ENCODE peak calls at places on chromosomes 4 and X, in six cellular contexts. U is upper lobe of left lung, I is ovary, D is adrenal gland, N is suprapubic skin, Q is breast epithelium. F is an unnamed sample.

GRCh38 chrX:110146521-110146920 is 143.6 kb downstream of the TMEM164 start:
- DNase-seq in N (no peak), Q (no peak), D (peak; percentile 55), I (no peak), U (no peak), F (peak; percentile 22)

GRCh38 chr4:99811850-99812249 is 4.8 kb upstream of the DAPP1 start:
- DNase-seq in Q (no peak), I (no peak), D (no peak), N (no peak), U (no peak), F (no peak)

GRCh38 chr4:137283737-137284136 is 248.6 kb downstream of the PCDH18 start:
- DNase-seq in I (no peak), N (no peak), U (no peak), D (no peak), Q (no peak), F (no peak)

GRCh38 chr4:88138561-88138960 is 19.9 kb downstream of the ABCG2 start:
- DNase-seq in U (no peak), N (no peak), I (no peak), Q (no peak), D (no peak), F (no peak)

GRCh38 chr4:139560396-139561084 is 4.5 kb upstream of the SETD7 start:
- DNase-seq in Q (no peak), U (no peak), D (peak; percentile 69), N (no peak), I (no peak), F (no peak)

GRCh38 chr4:186451982-186452381 is 103.4 kb downstream of the MTNR1A start:
- DNase-seq in Q (no peak), N (no peak), I (no peak), U (no peak), D (no peak), F (no peak)

GRCh38 chr4:55386073-55386472 is 9.7 kb upstream of the TMEM165 start:
- DNase-seq in Q (no peak), D (no peak), N (no peak), I (no peak), U (no peak), F (no peak)

GRCh38 chr4:4696521-4696920 is 154.7 kb upstream of the STX18 start:
- DNase-seq in D (no peak), Q (no peak), N (no peak), I (no peak), U (no peak), F (no peak)

GRCh38 chr4:89419121-89419695 is 111.6 kb upstream of the GPRIN3 start:
- DNase-seq in Q (no peak), N (no peak), U (no peak), I (no peak), D (no peak), F (no peak)

GRCh38 chr4:104735174-104735573 is 240.5 kb upstream of the CXXC4 start:
- DNase-seq in U (no peak), Q (no peak), N (no peak), D (no peak), I (no peak), F (no peak)

GRCh38 chr4:13492752-13493151 is 8.6 kb upstream of the RAB28 start:
- DNase-seq in Q (no peak), U (no peak), N (no peak), I (no peak), D (no peak), F (no peak)

GRCh38 chr4:52142816-52143215 is 91.7 kb downstream of the SPATA18 start:
- DNase-seq in U (no peak), I (no peak), D (no peak), Q (no peak), N (no peak), F (no peak)

GRCh38 chr4:152577708-152578421 is 42.0 kb upstream of the FBXW7 start:
- DNase-seq in D (no peak), Q (no peak), N (no peak), U (no peak), I (no peak), F (no peak)

GRCh38 chr4:7656244-7656800 is 221.6 kb upstream of the PSAPL1 start:
- DNase-seq in N (no peak), D (no peak), U (peak; percentile 54), Q (no peak), I (no peak), F (no peak)

GRCh38 chrX:107323786-107324492 is 117.5 kb downstream of the DNAAF6 start:
- DNase-seq in U (peak; percentile 54), Q (no peak), I (no peak), N (no peak), D (no peak), F (no peak)

GRCh38 chr4:104677122-104677521 is 182.4 kb upstream of the CXXC4 start:
- DNase-seq in Q (no peak), N (no peak), I (no peak), U (no peak), D (peak; percentile 56), F (no peak)

GRCh38 chr4:120005091-120005490 is 61.6 kb downstream of the MAD2L1 start:
- DNase-seq in D (no peak), N (no peak), Q (no peak), I (no peak), U (no peak), F (no peak)

GRCh38 chr4:170884965-170885583 is 795.3 kb upstream of the AADAT start:
- DNase-seq in N (no peak), Q (no peak), U (no peak), D (no peak), I (no peak), F (no peak)

GRCh38 chrX:29066516-29066915 is 479.3 kb downstream of the IL1RAPL1 start:
- DNase-seq in N (no peak), U (no peak), Q (no peak), I (no peak), D (no peak), F (no peak)

GRCh38 chrX:3181846-3182245 is 140.6 kb downstream of the ARSF start:
- DNase-seq in N (no peak), U (no peak), I (no peak), Q (no peak), D (no peak), F (no peak)

GRCh38 chr4:6116696-6117285 is 83.6 kb downstream of the JAKMIP1 start:
- DNase-seq in D (peak; percentile 57), Q (no peak), N (no peak), U (no peak), I (no peak), F (no peak)

GRCh38 chr4:184417802-184418511 is 56.4 kb downstream of the IRF2 start:
- DNase-seq in I (no peak), N (no peak), U (no peak), Q (no peak), D (peak; percentile 64), F (no peak)

GRCh38 chrX:109934434-109934833 is 68.5 kb upstream of the TMEM164 start:
- DNase-seq in N (no peak), I (no peak), D (no peak), U (no peak), Q (no peak), F (no peak)

GRCh38 chr4:82138376-82138775 is 235.4 kb downstream of the HNRNPD start:
- DNase-seq in D (no peak), N (no peak), Q (no peak), U (no peak), I (no peak), F (no peak)

GRCh38 chr4:82139287-82139686 is 234.5 kb downstream of the HNRNPD start:
- DNase-seq in N (no peak), D (no peak), U (no peak), I (no peak), Q (no peak), F (no peak)

GRCh38 chr4:82136161-82136801 is 237.5 kb downstream of the HNRNPD start:
- DNase-seq in I (no peak), D (no peak), U (no peak), N (no peak), Q (no peak), F (no peak)
- H3K4me1 ChIP-seq in I (no peaks in the 10 kb centered on the region), D (no peaks in the 10 kb centered on the region), U (no peaks in the 10 kb centered on the region), N (no peaks in the 10 kb centered on the region), Q (no peaks in the 10 kb centered on the region), F (no peaks in the 10 kb centered on the region)

DNA sequence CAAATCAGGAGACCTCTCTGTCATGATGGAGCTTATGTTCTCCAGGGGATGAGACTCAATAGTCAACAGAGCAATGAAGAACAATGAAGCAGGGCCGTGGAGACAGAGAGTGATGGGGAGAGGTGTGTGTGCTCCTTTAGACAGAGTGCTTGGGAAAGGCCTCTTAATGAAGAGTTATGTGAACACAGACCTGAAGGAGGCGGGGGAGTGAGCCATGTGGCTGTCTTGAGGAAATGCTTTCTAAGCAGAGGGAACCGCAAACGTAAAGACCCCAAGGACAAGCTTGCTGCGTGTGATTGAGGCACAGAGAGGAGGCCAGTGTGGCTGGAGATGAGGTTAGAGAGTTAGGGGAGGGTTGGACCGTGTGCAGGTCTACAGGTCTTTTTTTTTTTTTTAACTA is 53.1 kb downstream of the CHRNA9 start:
- DNase-seq in U (no peak), I (no peak), N (no peak), Q (no peak), D (no peak), F (no peak)
- TF ChIP-seq CTCF in U (no peak), I (no peak), N (no peak), Q (no peak), D (no peak), F (no peak)

GRCh38 chr4:128782875-128783614 is 26.5 kb upstream of the JADE1 start:
- DNase-seq in D (no peak), I (no peak), U (no peak), N (no peak), Q (no peak), F (no peak)
- TF ChIP-seq POLR2A in D (no peak), I (no peak), U (no peak), N (no peak), Q (no peak), F (no peak)

GRCh38 chr4:2142630-2143427 is 83.7 kb downstream of the NAT8L start:
- DNase-seq in Q (no peak), D (no peak), U (no peak), I (no peak), N (no peak), F (no peak)

GRCh38 chr4:2141022-2141761 is 82.1 kb downstream of the NAT8L start:
- DNase-seq in D (no peak), Q (no peak), I (no peak), U (no peak), N (no peak), F (no peak)

GRCh38 chr4:2136736-2137135 is 77.6 kb downstream of the NAT8L start:
- DNase-seq in N (no peak), D (no peak), U (no peak), I (no peak), Q (no peak), F (no peak)

GRCh38 chr4:2141762-2142520 is 82.8 kb downstream of the NAT8L start:
- DNase-seq in N (no peak), Q (no peak), D (no peak), I (no peak), U (no peak), F (no peak)

GRCh38 chr4:2138846-2139500 is 79.8 kb downstream of the NAT8L start:
- DNase-seq in U (peak; percentile 68), Q (no peak), D (no peak), N (no peak), I (no peak), F (no peak)
- H3K4me1 ChIP-seq in U (no peaks in the 10 kb centered on the region), Q (no peaks in the 10 kb centered on the region), D (no peaks in the 10 kb centered on the region), N (no peaks in the 10 kb centered on the region), I (no peaks in the 10 kb centered on the region), F (no peaks in the 10 kb centered on the region)